ENCODE peak calls at places on chromosomes 12 and 14, in seven cellular contexts. L, N, I, M, J, Z and E are unnamed samples.

GRCh38 chr12:101769865-101770264 is 30.6 kb upstream of the SYCP3 start:
- DNase-seq in J (no peak), Z (no peak), L (no peak), N (no peak), M (no peak), I (no peak), E (no peak)

GRCh38 chr12:115023279-115023678 is 339.3 kb upstream of the TBX3 start:
- DNase-seq in L (no peak), M (no peak), Z (peak), N (no peak), I (peak), J (no peak), E (no peak)

GRCh38 chr12:104964167-104964566 is 6.1 kb upstream of the SLC41A2 start:
- DNase-seq in L (no peak), M (no peak), Z (no peak), N (peak), J (no peak), I (no peak), E (no peak)

GRCh38 chr14:23054000-23054811 is 3.1 kb downstream of the CDH24 start:
- DNase-seq in J (no peak), M (no peak), L (peak), I (no peak), N (no peak), Z (no peak), E (no peak)

GRCh38 chr12:14949631-14950030 is 11.3 kb upstream of the ERP27 start:
- DNase-seq in I (no peak), N (no peak), M (peak), Z (no peak), L (no peak), J (no peak), E (no peak)

GRCh38 chr14:90518075-90518940 is 121.5 kb downstream of the CALM1 start:
- DNase-seq in M (no peak), L (no peak), I (no peak), Z (no peak), J (no peak), N (no peak), E (no peak)

GRCh38 chr12:23950775-23951391 is 1.4 kb upstream of the SOX5 start:
- DNase-seq in I (no peak), M (no peak), Z (no peak), N (no peak), L (peak), J (no peak), E (no peak)

GRCh38 chr12:111105294-111105693 is 184.9 kb upstream of the MYL2 start:
- DNase-seq in I (no peak), L (no peak), M (no peak), J (no peak), N (no peak), Z (no peak), E (no peak)

GRCh38 chr12:100234166-100234565 is 32.7 kb downstream of the DEPDC4 start:
- DNase-seq in L (no peak), Z (no peak), M (no peak), N (no peak), J (no peak), I (no peak), E (no peak)

GRCh38 chr12:106220561-106220960 is 27.3 kb downstream of the CKAP4 start:
- DNase-seq in I (no peak), J (no peak), L (no peak), M (no peak), Z (no peak), N (no peak), E (no peak)

GRCh38 chr12:79016181-79016580 is 151.6 kb downstream of the SYT1 start:
- DNase-seq in J (no peak), I (no peak), N (no peak), M (no peak), Z (no peak), L (no peak), E (no peak)

GRCh38 chr14:20332386-20332945 is 613 bp downstream of the CCNB1IP1 start:
- DNase-seq in L (no peak), M (no peak), I (no peak), J (no peak), N (peak), Z (no peak), E (no peak)

GRCh38 chr14:102928412-102929348 is 6.2 kb downstream of the AMN start:
- DNase-seq in M (peak), Z (no peak), L (peak), J (peak), N (peak), I (no peak), E (no peak)

GRCh38 chr12:130357729-130358330 is 20.1 kb downstream of the PIWIL1 start:
- DNase-seq in J (no peak), L (no peak), N (no peak), M (no peak), Z (no peak), I (no peak), E (no peak)

GRCh38 chr14:94601961-94602391 is 10.2 kb upstream of the SERPINA3 start:
- DNase-seq in I (peak), M (no peak), N (no peak), J (no peak), Z (peak), L (no peak), E (peak)

GRCh38 chr14:100405752-100406455 is 82.8 kb downstream of the SLC25A47 start:
- DNase-seq in Z (no peak), J (no peak), N (peak), M (no peak), I (no peak), L (no peak), E (no peak)